ENCODE peak calls at places on chromosome 16, in six cellular contexts. C is H9, O is mesendoderm, M is H1, Y is IMR-90, S is mesenchymal stem cell. X is an unnamed sample.

GRCh38 chr16:24848065-24848464 is 2.3 kb downstream of the SLC5A11 start:
- DNase-seq in C (no peak), O (no peak), M (no peak), Y (peak; percentile 82), S (peak; percentile 46), X (peak; percentile 41)

GRCh38 chr16:53913082-53913870 is 209.3 kb downstream of the FTO start:
- DNase-seq in C (no peak), O (no peak), M (no peak), Y (peak; percentile 94), S (peak; percentile 84), X (no peak)

GRCh38 chr16:53898993-53899392 is 195.0 kb downstream of the FTO start:
- DNase-seq in C (no peak), O (no peak), M (no peak), Y (no peak), S (no peak), X (no peak)

GRCh38 chr16:29775742-29776408 is 2.2 kb upstream of the ZG16 start:
- DNase-seq in C (no peak), O (peak; percentile 35), M (no peak), Y (peak; percentile 43), S (peak; percentile 32), X (no peak)

GRCh38 chr16:49461517-49461951 is 87.9 kb downstream of the C16orf78 start:
- DNase-seq in C (peak; percentile 18), O (no peak), M (no peak), Y (no peak), S (no peak), X (no peak)

GRCh38 chr16:70481929-70482536 is 27.6 kb downstream of the FCSK start:
- DNase-seq in C (no peak), O (no peak), M (no peak), Y (peak; percentile 57), S (peak; percentile 2), X (peak; percentile 95)

GRCh38 chr16:73051216-73051615 is 3.3 kb upstream of the ZFHX3 start:
- DNase-seq in C (no peak), O (no peak), M (no peak), Y (no peak), S (no peak), X (no peak)

GRCh38 chr16:70586731-70587130 is 59.6 kb upstream of the IL34 start:
- DNase-seq in C (no peak), O (no peak), M (no peak), Y (no peak), S (no peak), X (no peak)

GRCh38 chr16:72938426-72939164 is 109.3 kb downstream of the ZFHX3 start:
- DNase-seq in C (no peak), O (no peak), M (no peak), Y (peak; percentile 93), S (peak; percentile 75), X (peak; percentile 82)

GRCh38 chr16:16042076-16042475 is 92.7 kb downstream of the ABCC1 start:
- DNase-seq in C (no peak), O (no peak), M (no peak), Y (peak; percentile 88), S (peak; percentile 18), X (no peak)

GRCh38 chr16:66603537-66604375 is 748 bp upstream of the CMTM3 start:
- DNase-seq in C (peak; percentile 80), O (peak; percentile 87), M (no peak), Y (peak; percentile 58), S (peak; percentile 90), X (no peak)

GRCh38 chr16:75433732-75434413 is 570 bp upstream of the CFDP1 start:
- DNase-seq in C (peak; percentile 78), O (peak; percentile 96), M (peak; percentile 34), Y (peak; percentile 97), S (peak; percentile 98), X (peak; percentile 93)

GRCh38 chr16:66717112-66717675 is 20.7 kb upstream of the CMTM4 start:
- DNase-seq in C (peak; percentile 78), O (peak; percentile 83), M (no peak), Y (peak; percentile 88), S (peak; percentile 49), X (peak; percentile 69)

GRCh38 chr16:86962259-86962658 is 354.9 kb downstream of the C16orf95 start:
- DNase-seq in C (no peak), O (no peak), M (no peak), Y (no peak), S (no peak), X (no peak)

GRCh38 chr16:10756574-10756973 is 12.9 kb downstream of the NUBP1 start:
- DNase-seq in C (no peak), O (no peak), M (no peak), Y (peak; percentile 62), S (no peak), X (no peak)

GRCh38 chr16:57299009-57299718 is 14.7 kb upstream of the PLLP start:
- DNase-seq in C (no peak), O (no peak), M (no peak), Y (no peak), S (no peak), X (no peak)

GRCh38 chr16:49350265-49351103 is 23.1 kb upstream of the C16orf78 start:
- DNase-seq in C (peak; percentile 73), O (peak; percentile 72), M (no peak), Y (peak; percentile 34), S (peak; percentile 47), X (peak; percentile 18)

GRCh38 chr16:46970089-46970488 is 3.4 kb downstream of the DNAJA2 start:
- DNase-seq in C (no peak), O (no peak), M (no peak), Y (no peak), S (no peak), X (no peak)

GRCh38 chr16:11016993-11017392 is 72.6 kb downstream of the CLEC16A start:
- DNase-seq in C (no peak), O (no peak), M (no peak), Y (peak; percentile 58), S (peak; percentile 76), X (no peak)

GRCh38 chr16:70610273-70611223 is 35.8 kb upstream of the IL34 start:
- DNase-seq in C (no peak), O (no peak), M (no peak), Y (no peak), S (no peak), X (no peak)

GRCh38 chr16:72723781-72724180 is 324.1 kb downstream of the ZFHX3 start:
- DNase-seq in C (no peak), O (no peak), M (no peak), Y (peak; percentile 51), S (peak; percentile 13), X (no peak)

GRCh38 chr16:78629173-78629572 is 529.7 kb downstream of the WWOX start:
- DNase-seq in C (no peak), O (no peak), M (no peak), Y (no peak), S (peak; percentile 70), X (no peak)

GRCh38 chr16:19329932-19330331 is 44.4 kb downstream of the CLEC19A start:
- DNase-seq in C (no peak), O (peak; percentile 44), M (no peak), Y (no peak), S (peak; percentile 8), X (peak; percentile 8)

GRCh38 chr16:85858984-85859817 is 39.8 kb upstream of the IRF8 start:
- DNase-seq in C (no peak), O (no peak), M (no peak), Y (no peak), S (no peak), X (no peak)

GRCh38 chr16:67965668-67966548 is 2.5 kb downstream of the SLC12A4 start:
- DNase-seq in C (no peak), O (no peak), M (no peak), Y (no peak), S (peak; percentile 9), X (peak; percentile 67)

GRCh38 chr16:53852678-53853077 is 148.7 kb downstream of the FTO start:
- DNase-seq in C (no peak), O (no peak), M (no peak), Y (peak; percentile 10), S (no peak), X (no peak)

GRCh38 chr16:57818377-57819055 is 16.2 kb upstream of the KIFC3 start:
- DNase-seq in C (no peak), O (no peak), M (no peak), Y (no peak), S (no peak), X (no peak)

GRCh38 chr16:71367243-71367976 is 8.9 kb downstream of the CALB2 start:
- DNase-seq in C (peak; percentile 91), O (peak; percentile 95), M (peak; percentile 67), Y (peak; percentile 21), S (peak; percentile 46), X (peak; percentile 52)

GRCh38 chr16:64152010-64152767 is 969.7 kb downstream of the CDH11 start:
- DNase-seq in C (no peak), O (no peak), M (no peak), Y (no peak), S (no peak), X (no peak)

GRCh38 chr16:72848045-72848410 is 199.9 kb downstream of the ZFHX3 start:
- DNase-seq in C (no peak), O (no peak), M (no peak), Y (no peak), S (no peak), X (no peak)

GRCh38 chr16:72848759-72849664 is 198.9 kb downstream of the ZFHX3 start:
- DNase-seq in C (no peak), O (no peak), M (no peak), Y (peak; percentile 89), S (peak; percentile 85), X (no peak)

GRCh38 chr16:52545544-52546262 is 1.2 kb downstream of the TOX3 start:
- DNase-seq in C (no peak), O (peak; percentile 67), M (no peak), Y (no peak), S (no peak), X (no peak)

GRCh38 chr16:52545157-52545543 is 1.8 kb downstream of the TOX3 start:
- DNase-seq in C (no peak), O (no peak), M (no peak), Y (no peak), S (no peak), X (no peak)

GRCh38 chr16:52547834-52548215 is 882 bp upstream of the TOX3 start:
- DNase-seq in C (no peak), O (no peak), M (no peak), Y (no peak), S (no peak), X (no peak)

GRCh38 chr16:52547001-52547833 is at the start of gene TOX3:
- DNase-seq in C (peak; percentile 65), O (peak; percentile 48), M (no peak), Y (no peak), S (no peak), X (no peak)

GRCh38 chr16:52546291-52546941 is 527 bp downstream of the TOX3 start:
- DNase-seq in C (peak; percentile 46), O (peak; percentile 68), M (no peak), Y (no peak), S (no peak), X (no peak)
- H4K8ac ChIP-seq in C (no peak overlapping the region), O (peak overlapping the region; percentile 89), M (peak overlapping the region; percentile 54), Y (no peak overlapping the region), S (no peak overlapping the region), X (no peak overlapping the region)

GRCh38 chr16:12749076-12749475 is 54.6 kb downstream of the CPPED1 start:
- DNase-seq in C (no peak), O (no peak), M (no peak), Y (no peak), S (no peak), X (no peak)
- H3K9ac ChIP-seq in C (no peak overlapping the region), O (no peak overlapping the region), M (no peak overlapping the region), Y (no peak overlapping the region), S (no peak overlapping the region), X (no peak overlapping the region)

GRCh38 chr16:89033796-89034572 is 57.0 kb upstream of the CBFA2T3 start:
- DNase-seq in C (no peak), O (no peak), M (no peak), Y (no peak), S (no peak), X (no peak)
- H4K8ac ChIP-seq in C (no peak overlapping the region), O (no peak overlapping the region), M (peak overlapping the region; percentile 28), Y (no peak overlapping the region), S (no peak overlapping the region), X (no peak overlapping the region)

GRCh38 chr16:52501746-52502145 is 45.2 kb downstream of the TOX3 start:
- DNase-seq in C (no peak), O (no peak), M (no peak), Y (no peak), S (no peak), X (no peak)
- H3K9ac ChIP-seq in C (no peak overlapping the region), O (no peak overlapping the region), M (no peak overlapping the region), Y (no peak overlapping the region), S (no peak overlapping the region), X (no peak overlapping the region)